ENCODE peak calls at places on chromosomes 1 and 21, in four cellular contexts. L is DND-41, O is OCI-LY7, D is GM23248. S is an unnamed sample.

GRCh38 chr21:37208741-37209225 is 58.4 kb downstream of the VPS26C start:
- DNase-seq in L (no peak), O (no peak), D (no peak), S (no peak)

GRCh38 chr1:231428392-231428791 is 6.3 kb upstream of the EGLN1 start:
- DNase-seq in L (no peak), O (no peak), D (no peak), S (no peak)

GRCh38 chr1:118074101-118074500 is 110.9 kb downstream of the SPAG17 start:
- DNase-seq in L (no peak), O (no peak), D (no peak), S (no peak)

GRCh38 chr21:17612023-17612564 is 607 bp downstream of the BTG3 start:
- DNase-seq in L (no peak), O (peak; percentile 41), D (peak; percentile 69), S (no peak)

GRCh38 chr1:24544239-24544638 is 11.6 kb upstream of the NCMAP start:
- DNase-seq in L (no peak), O (no peak), D (no peak), S (no peak)

GRCh38 chr1:25520446-25521061 is 22.9 kb upstream of the LDLRAP1 start:
- DNase-seq in L (peak; percentile 62), O (peak; percentile 80), D (peak; percentile 71), S (peak; percentile 68)

GRCh38 chr1:30478799-30479198 is 244.6 kb downstream of the MATN1 start:
- DNase-seq in L (no peak), O (no peak), D (no peak), S (no peak)

GRCh38 chr1:204361781-204362180 is 2.1 kb upstream of the PLEKHA6 start:
- DNase-seq in L (no peak), O (no peak), D (no peak), S (no peak)

GRCh38 chr1:226405411-226405988 is 2.4 kb downstream of the PARP1 start:
- DNase-seq in L (no peak), O (peak; percentile 80), D (no peak), S (no peak)

GRCh38 chr1:174998569-174999215 is 1.1 kb upstream of the CACYBP start:
- DNase-seq in L (peak; percentile 63), O (peak; percentile 89), D (peak; percentile 71), S (peak; percentile 62)

GRCh38 chr1:40982721-40983120 is 3.2 kb downstream of the CTPS1 start:
- DNase-seq in L (no peak), O (no peak), D (no peak), S (no peak)

GRCh38 chr1:87956072-87956471 is 627.4 kb downstream of the LMO4 start:
- DNase-seq in L (no peak), O (no peak), D (peak; percentile 99), S (no peak)

GRCh38 chr1:209512821-209513220 is 70.7 kb upstream of the CAMK1G start:
- DNase-seq in L (no peak), O (no peak), D (no peak), S (no peak)

GRCh38 chr21:43644609-43645008 is 14.7 kb downstream of the HSF2BP start:
- DNase-seq in L (no peak), O (no peak), D (peak; percentile 88), S (peak; percentile 3)

GRCh38 chr1:162937721-162938395 is 76.9 kb upstream of the CCDC190 start:
- DNase-seq in L (no peak), O (no peak), D (no peak), S (no peak)

GRCh38 chr1:150554086-150554452 is 4.9 kb downstream of the ADAMTSL4 start:
- DNase-seq in L (no peak), O (no peak), D (no peak), S (no peak)

GRCh38 chr1:72649211-72649888 is 367.0 kb upstream of the NEGR1 start:
- DNase-seq in L (no peak), O (no peak), D (no peak), S (no peak)

GRCh38 chr1:100496896-100497295 is 41.0 kb upstream of the GPR88 start:
- DNase-seq in L (no peak), O (no peak), D (no peak), S (no peak)

GRCh38 chr1:27785763-27786162 is 12.7 kb downstream of the STX12 start:
- DNase-seq in L (no peak), O (no peak), D (peak; percentile 72), S (no peak)

GRCh38 chr1:222288056-222288455 is 259.8 kb downstream of the HHIPL2 start:
- DNase-seq in L (no peak), O (no peak), D (peak; percentile 67), S (no peak)

GRCh38 chr1:181015258-181015630 is 7.4 kb downstream of the STX6 start:
- DNase-seq in L (no peak), O (no peak), D (peak; percentile 34), S (no peak)

GRCh38 chr1:205669341-205670142 is 10.8 kb downstream of the SLC45A3 start:
- DNase-seq in L (no peak), O (no peak), D (peak; percentile 19), S (no peak)

GRCh38 chr1:96843196-96843595 is 121.6 kb downstream of the PTBP2 start:
- DNase-seq in L (no peak), O (no peak), D (peak; percentile 74), S (no peak)

GRCh38 chr1:118142546-118142945 is 42.5 kb downstream of the SPAG17 start:
- DNase-seq in L (no peak), O (no peak), D (no peak), S (no peak)

GRCh38 chr1:50084389-50084788 is 24.3 kb upstream of the ELAVL4 start:
- DNase-seq in L (no peak), O (no peak), D (no peak), S (no peak)

GRCh38 chr1:245872475-245872874 is 634.6 kb downstream of the SMYD3 start:
- DNase-seq in L (no peak), O (no peak), D (peak; percentile 24), S (no peak)

GRCh38 chr1:245875581-245876263 is 631.4 kb downstream of the SMYD3 start:
- DNase-seq in L (no peak), O (no peak), D (peak; percentile 8), S (no peak)

GRCh38 chr1:245873068-245873467 is 634.0 kb downstream of the SMYD3 start:
- DNase-seq in L (no peak), O (no peak), D (peak; percentile 32), S (no peak)

GRCh38 chr1:245874942-245875580 is 632.0 kb downstream of the SMYD3 start:
- DNase-seq in L (no peak), O (no peak), D (peak; percentile 97), S (peak; percentile 71)

DNA sequence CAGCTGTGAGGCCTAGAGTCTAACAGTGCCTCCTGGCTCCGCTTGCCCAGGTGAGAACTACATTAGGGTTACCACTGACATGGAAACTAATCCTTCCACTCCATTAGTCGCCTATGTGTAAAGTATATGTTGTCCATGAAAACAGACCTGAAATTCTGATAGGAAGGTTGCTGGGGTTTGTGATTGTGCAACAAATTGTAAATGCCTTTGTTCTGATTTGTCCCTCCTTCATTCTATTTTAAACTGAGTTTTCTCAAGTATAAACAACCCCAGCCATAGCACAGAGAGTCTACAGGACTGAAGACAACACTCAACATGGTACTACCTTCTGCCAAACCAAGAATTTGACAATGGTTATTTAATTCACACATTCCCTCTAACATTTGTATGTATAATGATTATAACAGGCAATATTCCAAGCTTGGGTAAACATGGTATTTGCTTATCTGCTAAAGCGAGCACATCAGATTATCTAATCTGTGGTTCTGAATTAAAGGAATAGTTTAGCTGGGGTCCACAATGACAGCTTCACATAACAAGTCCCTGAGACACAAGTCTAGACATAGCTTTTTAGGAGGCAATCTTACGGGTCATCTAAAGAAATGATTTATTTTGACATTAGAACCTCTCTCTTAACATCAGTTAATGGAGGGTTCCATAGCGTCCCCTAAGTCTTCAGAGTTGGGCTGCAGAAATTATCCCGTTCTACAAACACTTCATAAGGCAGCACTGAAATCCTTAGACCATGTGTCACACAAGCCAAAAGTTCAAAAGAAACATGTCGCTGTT is 633.0 kb downstream of the SMYD3 start:
- DNase-seq in L (no peak), O (no peak), D (peak; percentile 29), S (no peak)
- H3K4me2 ChIP-seq in L (no peak overlapping the region), O (no peak overlapping the region), D (peak overlapping the region; percentile 26), S (no peak overlapping the region)

DNA sequence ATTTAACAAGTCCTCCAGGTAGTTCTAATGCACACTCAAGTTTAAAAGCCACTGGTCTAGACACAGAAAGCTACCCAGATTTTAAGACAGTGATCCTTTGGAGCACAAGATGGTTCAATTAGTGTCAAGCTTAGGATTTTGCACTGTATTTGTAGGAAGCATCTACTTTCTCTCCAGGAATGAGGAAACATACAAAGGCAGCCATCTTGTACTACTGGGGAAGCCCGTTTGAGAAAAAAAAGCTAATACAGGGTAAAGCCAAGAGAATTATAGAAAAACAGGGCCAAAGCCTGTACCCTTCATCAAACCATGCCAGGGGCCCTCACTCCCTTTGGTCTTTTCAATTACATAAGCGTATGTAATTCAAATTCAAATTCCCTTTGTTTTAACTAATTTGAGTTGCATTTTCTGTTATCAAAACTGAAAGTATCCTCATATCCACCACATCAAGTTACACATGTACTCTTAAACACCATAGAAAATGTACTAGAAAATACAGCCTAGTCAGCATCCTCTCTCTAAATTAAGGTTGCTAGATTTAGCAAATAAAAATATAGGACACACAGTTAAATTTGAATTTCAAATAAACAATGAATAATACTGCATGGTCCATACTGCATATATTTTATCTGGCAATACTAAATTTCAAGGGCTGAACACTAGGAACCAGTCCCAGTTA is 17.4 kb downstream of the PIK3R3 start:
- DNase-seq in L (no peak), O (no peak), D (peak; percentile 23), S (no peak)
- H3K4me2 ChIP-seq in L (no peak overlapping the region), O (no peak overlapping the region), D (peak overlapping the region; percentile 46), S (peak overlapping the region; percentile 11)

DNA sequence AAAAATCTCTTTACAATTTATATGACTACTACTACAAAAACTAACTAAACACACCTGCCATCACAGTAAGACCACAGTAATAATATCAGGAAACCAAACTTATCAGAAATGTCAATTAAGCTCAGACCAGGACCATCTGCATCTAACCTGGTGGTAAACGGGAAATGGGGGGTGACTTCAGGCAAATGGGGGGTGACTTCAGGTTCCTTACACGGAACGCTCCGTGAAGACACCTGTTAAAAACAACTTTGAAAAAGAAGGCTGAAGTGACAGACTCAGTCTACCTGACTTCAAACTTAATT is 15.8 kb downstream of the PRDM15 start:
- DNase-seq in L (no peak), O (peak; percentile 87), D (no peak), S (no peak)
- H3K4me2 ChIP-seq in L (no peak overlapping the region), O (peak overlapping the region; percentile 79), D (no peak overlapping the region), S (no peak overlapping the region)

DNA sequence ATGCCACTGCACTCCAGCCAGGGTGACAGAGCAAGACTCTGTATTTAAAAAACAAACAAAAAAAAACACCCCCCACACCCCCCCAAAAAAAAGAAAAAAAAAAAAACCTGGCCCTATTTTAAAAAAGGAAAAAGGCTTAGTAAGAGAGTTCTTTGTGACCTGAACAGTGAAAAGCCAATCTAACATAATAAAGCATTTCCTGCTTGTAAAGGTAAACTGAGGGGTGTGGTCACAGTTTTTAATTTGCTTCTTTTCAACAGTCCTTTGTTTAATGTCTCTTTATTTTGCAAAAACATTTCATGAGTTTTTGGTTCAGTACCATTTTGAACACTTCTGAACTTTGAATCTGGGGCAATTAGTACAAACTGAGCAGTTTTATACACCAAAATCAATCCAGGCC is 37.6 kb downstream of the TOR3A start:
- DNase-seq in L (no peak), O (no peak), D (no peak), S (no peak)
- H3K4me2 ChIP-seq in L (no peak overlapping the region), O (no peak overlapping the region), D (no peak overlapping the region), S (no peak overlapping the region)

S was measured in K562.